ENCODE peak calls at places on chromosomes 4 and X, in ten cellular contexts. U is sigmoid colon, M is HL-60, X is breast epithelium, J is Panc1, Q is SK-N-SH, R is stomach, N is suprapubic skin, K is GM23338, D is GM12892. E is an unnamed sample.

GRCh38 chrX:147699061-147699460 is 212.7 kb upstream of the FMR1 start:
- DNase-seq in U (no peak), M (no peak), X (no peak), J (no peak), Q (no peak), R (no peak), N (no peak), K (peak), D (no peak), E (no peak)

GRCh38 chr4:23819041-23819511 is 70.8 kb downstream of the PPARGC1A start:
- DNase-seq in U (no peak), M (no peak), X (no peak), J (no peak), Q (no peak), R (no peak), N (no peak), K (no peak), D (no peak), E (no peak)

GRCh38 chr4:2734618-2735017 is 21.5 kb downstream of the TNIP2 start:
- DNase-seq in U (no peak), M (no peak), X (no peak), J (no peak), Q (no peak), R (no peak), N (no peak), K (no peak), D (no peak), E (no peak)

GRCh38 chrX:129932792-129933321 is 26.9 kb downstream of the UTP14A start:
- DNase-seq in U (peak), M (no peak), X (no peak), J (no peak), Q (no peak), R (no peak), N (peak), K (peak), D (peak), E (no peak)

GRCh38 chrX:413322-414201 is 26.9 kb upstream of the PPP2R3B start:
- DNase-seq in U (no peak), M (no peak), X (no peak), J (no peak), Q (no peak), R (no peak), N (no peak), K (peak), D (no peak), E (no peak)

GRCh38 chr4:91963489-91963888 is 340.3 kb upstream of the GRID2 start:
- DNase-seq in U (no peak), M (no peak), X (no peak), J (no peak), Q (no peak), R (no peak), N (no peak), K (no peak), D (no peak), E (no peak)

GRCh38 chr4:102642571-102643298 is 118.0 kb downstream of the MANBA start:
- DNase-seq in U (no peak), M (no peak), X (no peak), J (no peak), Q (no peak), R (no peak), N (no peak), K (no peak), D (no peak), E (no peak)

GRCh38 chr4:184648220-184649025 is 824 bp downstream of the CASP3 start:
- DNase-seq in U (peak), M (no peak), X (peak), J (no peak), Q (peak), R (peak), N (peak), K (peak), D (no peak), E (peak)

GRCh38 chr4:176565044-176565443 is 227.7 kb downstream of the VEGFC start:
- DNase-seq in U (no peak), M (no peak), X (no peak), J (no peak), Q (no peak), R (no peak), N (no peak), K (no peak), D (no peak), E (no peak)

GRCh38 chr4:139530833-139531427 is 25.1 kb downstream of the SETD7 start:
- DNase-seq in U (no peak), M (no peak), X (no peak), J (no peak), Q (peak), R (peak), N (no peak), K (peak), D (peak), E (no peak)

GRCh38 chrX:11137543-11138139 is 26.5 kb downstream of the HCCS start:
- DNase-seq in U (no peak), M (peak), X (no peak), J (no peak), Q (peak), R (no peak), N (no peak), K (peak), D (no peak), E (peak)

GRCh38 chr4:54230479-54231418 is 1.7 kb downstream of the PDGFRA start:
- DNase-seq in U (peak), M (no peak), X (peak), J (no peak), Q (peak), R (no peak), N (peak), K (peak), D (no peak), E (no peak)

GRCh38 chr4:149140841-149141240 is 674.8 kb downstream of the IQCM start:
- DNase-seq in U (no peak), M (no peak), X (no peak), J (no peak), Q (no peak), R (no peak), N (no peak), K (no peak), D (no peak), E (peak)

GRCh38 chr4:56990109-56990508 is 11.4 kb downstream of the POLR2B start:
- DNase-seq in U (no peak), M (no peak), X (no peak), J (no peak), Q (no peak), R (no peak), N (no peak), K (no peak), D (no peak), E (no peak)

DNA sequence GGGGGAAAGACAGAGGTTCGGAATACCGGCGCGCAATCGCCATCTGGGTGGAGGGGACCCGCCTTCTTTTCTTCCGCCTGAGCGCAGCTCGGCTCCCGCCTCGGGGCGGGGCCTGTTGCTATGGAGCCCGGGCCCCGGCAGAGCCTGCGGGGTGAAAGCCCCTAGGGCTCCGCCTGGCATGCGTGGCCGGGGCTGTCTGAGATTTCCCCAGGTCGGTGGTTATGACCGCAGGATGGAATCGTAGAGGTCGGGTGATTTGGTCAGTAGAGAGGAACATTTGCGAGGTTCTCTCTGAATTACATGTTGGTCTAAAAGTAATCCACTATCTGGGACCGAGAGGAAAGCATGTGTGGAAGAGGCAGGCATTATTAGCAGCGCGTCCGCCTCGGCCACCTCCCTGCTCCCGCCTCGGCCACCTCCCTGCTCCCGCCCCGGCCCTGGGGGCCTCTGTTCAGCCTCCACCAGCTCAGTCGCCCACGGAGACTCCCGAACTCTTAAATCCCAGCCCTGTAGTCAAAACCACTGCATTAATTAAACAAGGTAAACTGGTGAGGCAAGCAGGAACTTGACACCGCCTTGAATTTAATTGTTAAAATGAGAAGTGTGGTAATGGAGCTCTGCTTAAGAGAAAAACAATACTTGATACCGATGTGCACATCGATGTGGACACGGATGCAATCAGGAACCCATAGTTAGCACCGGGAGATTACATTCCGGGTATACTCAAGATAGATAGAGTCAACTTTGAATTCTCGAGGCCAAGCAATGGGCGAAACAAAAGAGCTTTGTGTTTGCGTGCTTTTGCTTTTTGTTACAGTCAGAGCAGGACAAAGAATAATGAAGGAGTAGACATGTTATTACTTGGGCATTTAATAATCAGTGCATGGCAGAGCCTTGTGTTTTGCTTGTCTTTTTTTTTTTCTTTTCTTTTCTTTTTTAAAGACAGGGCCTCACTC is 45.2 kb downstream of the TRIM2 start:
- DNase-seq in U (peak), M (peak), X (peak), J (no peak), Q (peak), R (peak), N (peak), K (peak), D (peak), E (peak)
- TF ChIP-seq POLR2AphosphoS5 in U (peak), M (no peak), X (no peak), J (no peak), Q (no peak), R (peak), N (no peak), K (peak), D (no peak), E (peak)

GRCh38 chr4:15117270-15117946 is 115.1 kb downstream of the CPEB2 start:
- DNase-seq in U (no peak), M (peak), X (no peak), J (no peak), Q (no peak), R (no peak), N (no peak), K (no peak), D (no peak), E (no peak)

GRCh38 chr4:15118281-15118680 is 116.0 kb downstream of the CPEB2 start:
- DNase-seq in U (no peak), M (no peak), X (no peak), J (no peak), Q (no peak), R (no peak), N (no peak), K (no peak), D (no peak), E (no peak)

GRCh38 chr4:15116509-15117079 is 114.3 kb downstream of the CPEB2 start:
- DNase-seq in U (no peak), M (no peak), X (no peak), J (no peak), Q (no peak), R (no peak), N (no peak), K (no peak), D (no peak), E (no peak)
- TF ChIP-seq POLR2AphosphoS5 in U (no peak), M (no peak), X (no peak), J (no peak), Q (no peak), R (no peak), N (no peak), K (no peak), D (no peak), E (no peak)

GRCh38 chr4:153154010-153154975 is 50.0 kb upstream of the TRIM2 start:
- DNase-seq in U (no peak), M (no peak), X (no peak), J (no peak), Q (peak), R (peak), N (no peak), K (no peak), D (no peak), E (peak)

GRCh38 chr4:153152453-153153338 is 51.5 kb upstream of the TRIM2 start:
- DNase-seq in U (no peak), M (no peak), X (no peak), J (no peak), Q (peak), R (peak), N (peak), K (peak), D (peak), E (peak)

GRCh38 chr4:153151535-153152452 is 52.4 kb upstream of the TRIM2 start:
- DNase-seq in U (peak), M (peak), X (peak), J (no peak), Q (peak), R (peak), N (no peak), K (peak), D (peak), E (peak)

GRCh38 chr4:153156263-153156662 is 48.0 kb upstream of the TRIM2 start:
- DNase-seq in U (no peak), M (peak), X (no peak), J (no peak), Q (no peak), R (no peak), N (no peak), K (peak), D (no peak), E (no peak)

DNA sequence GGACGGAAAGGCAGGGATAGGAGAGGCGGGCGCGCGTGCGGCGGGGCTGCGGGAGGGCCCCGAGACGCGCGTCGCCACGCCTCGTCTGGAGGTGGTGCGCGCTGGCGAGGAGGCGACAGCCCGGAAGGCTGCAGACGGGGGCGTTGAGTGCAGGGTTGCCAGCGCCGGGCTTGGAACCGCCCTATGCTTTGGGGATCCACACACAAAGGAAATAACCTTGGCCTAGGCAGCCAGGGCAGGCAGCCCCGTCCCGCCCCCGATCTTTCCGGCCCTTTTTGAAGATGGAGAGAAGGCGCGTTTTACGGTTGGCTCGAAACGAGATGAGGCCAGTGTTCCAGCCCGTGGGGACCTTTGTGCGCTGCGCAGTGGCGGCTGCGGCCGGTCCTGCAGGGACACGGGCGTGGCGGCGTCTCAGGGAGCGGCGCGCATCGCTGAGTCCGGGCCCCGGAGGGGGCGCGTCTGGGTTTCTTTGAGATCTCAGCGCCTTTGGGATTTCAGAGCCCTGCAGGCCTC is 50.8 kb upstream of the TRIM2 start:
- DNase-seq in U (no peak), M (peak), X (peak), J (no peak), Q (peak), R (peak), N (peak), K (peak), D (peak), E (peak)
- TF ChIP-seq POLR2AphosphoS5 in U (no peak), M (no peak), X (no peak), J (no peak), Q (no peak), R (peak), N (no peak), K (no peak), D (no peak), E (no peak)

GRCh38 chr4:104493071-104493831 is 1.4 kb downstream of the CXXC4 start:
- DNase-seq in U (no peak), M (no peak), X (no peak), J (no peak), Q (peak), R (no peak), N (no peak), K (no peak), D (no peak), E (no peak)

GRCh38 chr4:104491396-104491821 is 3.3 kb downstream of the CXXC4 start:
- DNase-seq in U (peak), M (no peak), X (no peak), J (no peak), Q (peak), R (peak), N (no peak), K (peak), D (no peak), E (peak)

GRCh38 chr4:104491826-104492771 is 2.6 kb downstream of the CXXC4 start:
- DNase-seq in U (no peak), M (no peak), X (no peak), J (no peak), Q (peak), R (no peak), N (no peak), K (peak), D (no peak), E (peak)

GRCh38 chr4:104494161-104494560 is 533 bp downstream of the CXXC4 start:
- DNase-seq in U (no peak), M (no peak), X (no peak), J (no peak), Q (no peak), R (no peak), N (no peak), K (no peak), D (no peak), E (no peak)

GRCh38 chr4:104494822-104495559 is at the start of gene CXXC4:
- DNase-seq in U (peak), M (no peak), X (peak), J (no peak), Q (peak), R (peak), N (peak), K (peak), D (no peak), E (peak)
- TF ChIP-seq POLR2AphosphoS5 in U (peak), M (peak), X (peak), J (no peak), Q (no peak), R (no peak), N (no peak), K (peak), D (peak), E (peak)

GRCh38 chr4:145732416-145732815 is 52.5 kb downstream of the C4orf51 start:
- DNase-seq in U (no peak), M (no peak), X (no peak), J (no peak), Q (no peak), R (no peak), N (no peak), K (peak), D (no peak), E (no peak)

GRCh38 chr4:145734051-145734450 is 54.1 kb downstream of the C4orf51 start:
- DNase-seq in U (no peak), M (no peak), X (peak), J (no peak), Q (no peak), R (no peak), N (no peak), K (no peak), D (no peak), E (no peak)

GRCh38 chr4:145734576-145735329 is 54.8 kb downstream of the C4orf51 start:
- DNase-seq in U (peak), M (no peak), X (peak), J (no peak), Q (no peak), R (peak), N (no peak), K (no peak), D (no peak), E (peak)

GRCh38 chr4:145732001-145732400 is 52.1 kb downstream of the C4orf51 start:
- DNase-seq in U (no peak), M (no peak), X (no peak), J (no peak), Q (no peak), R (no peak), N (no peak), K (peak), D (no peak), E (no peak)

DNA sequence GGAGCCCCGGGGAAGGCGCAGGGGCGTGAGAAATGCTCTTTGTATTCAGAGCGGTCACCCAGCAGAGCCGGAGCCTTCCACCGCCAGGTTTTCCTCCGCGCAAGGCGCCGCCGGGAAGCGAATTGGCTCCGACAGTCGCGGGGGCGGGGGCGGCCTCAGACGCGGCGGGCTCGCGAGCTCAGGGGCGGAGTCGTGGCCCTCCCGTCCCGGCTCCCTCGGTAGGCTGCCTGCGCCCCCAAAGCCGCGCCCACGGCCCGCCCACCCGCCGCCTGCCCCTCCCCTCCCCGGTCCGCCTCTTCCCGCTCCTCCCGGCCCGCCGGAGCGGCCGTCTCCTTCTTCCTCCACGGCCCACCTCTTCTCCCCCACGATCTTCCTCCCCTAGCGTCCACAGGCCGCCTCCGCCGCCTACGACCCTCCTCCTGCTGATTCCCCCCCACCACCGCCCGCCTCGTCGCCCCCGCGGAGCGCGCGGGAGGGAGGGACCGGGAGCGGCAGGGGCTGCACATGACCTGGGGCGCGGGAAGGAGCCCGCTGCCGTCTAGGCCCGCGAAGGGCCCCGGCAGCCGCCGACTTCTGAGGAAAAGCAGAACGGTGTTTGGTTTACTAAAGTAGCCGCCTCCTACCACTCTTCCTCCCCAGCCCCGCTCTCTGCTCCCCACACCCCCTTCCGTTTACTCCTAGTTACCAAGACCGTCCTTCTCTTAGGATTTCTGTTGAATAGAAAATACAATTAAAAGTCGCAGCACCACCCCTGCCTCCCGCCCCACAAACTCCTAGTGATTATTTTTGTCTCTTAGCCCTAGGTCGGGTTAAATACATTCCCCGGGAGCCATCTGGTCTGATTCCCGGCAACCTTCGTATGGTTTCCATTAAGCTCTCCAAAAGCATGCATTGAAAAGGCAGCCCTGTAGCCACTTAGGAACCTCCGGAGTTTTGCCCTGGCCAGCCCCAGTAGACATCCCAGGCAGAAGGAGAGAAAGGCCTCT is 53.2 kb downstream of the C4orf51 start:
- DNase-seq in U (peak), M (peak), X (peak), J (no peak), Q (peak), R (peak), N (peak), K (peak), D (peak), E (peak)
- TF ChIP-seq POLR2AphosphoS5 in U (peak), M (no peak), X (peak), J (peak), Q (peak), R (peak), N (peak), K (peak), D (no peak), E (peak)

DNA sequence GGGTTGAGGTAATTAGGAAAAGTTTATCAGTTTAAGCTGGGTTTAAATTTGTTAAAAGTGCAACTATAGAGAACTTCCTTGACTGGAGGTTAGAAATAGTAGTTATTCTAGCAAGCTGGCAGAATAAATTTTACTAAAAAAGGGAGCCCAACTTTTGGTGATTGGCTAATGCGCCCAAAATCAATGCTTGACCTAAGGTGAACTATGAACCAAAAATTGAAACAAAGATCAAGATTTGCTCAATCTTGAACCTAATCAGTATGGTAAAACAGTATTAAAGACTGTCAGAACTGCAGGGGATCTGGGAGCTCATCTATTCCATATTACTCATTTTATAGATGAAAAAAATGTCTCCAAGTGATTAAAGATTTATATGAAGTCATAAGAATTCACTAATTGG is 6.1 kb upstream of the SPATA18 start:
- DNase-seq in U (no peak), M (no peak), X (no peak), J (no peak), Q (no peak), R (no peak), N (no peak), K (no peak), D (no peak), E (no peak)
- TF ChIP-seq POLR2AphosphoS5 in U (no peak), M (no peak), X (no peak), J (no peak), Q (no peak), R (no peak), N (no peak), K (no peak), D (no peak), E (no peak)

GRCh38 chrX:153905481-153906095 is 1.1 kb downstream of the AVPR2 start:
- DNase-seq in U (no peak), M (no peak), X (no peak), J (no peak), Q (peak), R (no peak), N (no peak), K (no peak), D (no peak), E (no peak)
- TF ChIP-seq POLR2AphosphoS5 in U (no peak), M (peak), X (no peak), J (no peak), Q (no peak), R (no peak), N (no peak), K (no peak), D (no peak), E (no peak)